ENCODE peak calls at places on chromosomes 11 and 22, in ten cellular contexts. N is ureter; U is stimulated activated CD4-positive, alpha-beta T cell treated with anti-CD3 and anti-CD28 coated beads, Interleukin-4, amount 100 ng/mL, for 1 hour; K is activated CD4-positive, CD25-positive, alpha-beta regulatory T cell; H is HEK293T; S is GDM1; C is activated CD4-positive, alpha-beta T cell treated with anti-CD3 and anti-CD28 coated beads for 48 hours; F is GM03348; M is HTR-8/SVneo; Z is activated T-cell treated with anti-CD3 and anti-CD28 coated beads for 1 hour. W is an unnamed sample.

GRCh38 chr11:100340416-100341323 is 346.4 kb upstream of the ARHGAP42 start:
- DNase-seq in N (no peak), U (no peak), K (no peak), H (no peak), S (no peak), C (no peak), F (no peak), M (no peak), Z (no peak), W (no peak)

GRCh38 chr11:66462911-66463310 is 3.8 kb upstream of the PELI3 start:
- DNase-seq in N (no peak), U (no peak), K (no peak), H (no peak), S (no peak), C (no peak), F (no peak), M (no peak), Z (no peak), W (no peak)

GRCh38 chr22:37182949-37183245 is 5.2 kb downstream of the C1QTNF6 start:
- DNase-seq in N (no peak), U (no peak), K (no peak), H (no peak), S (no peak), C (no peak), F (no peak), M (no peak), Z (no peak), W (no peak)

GRCh38 chr11:130761560-130762220 is 154.6 kb downstream of the SNX19 start:
- DNase-seq in N (no peak), U (no peak), K (no peak), H (no peak), S (no peak), C (no peak), F (peak; percentile 19), M (no peak), Z (no peak), W (no peak)

GRCh38 chr11:61332266-61332822 is 561 bp downstream of the DDB1 start:
- DNase-seq in N (no peak), U (no peak), K (no peak), H (peak; percentile 50), S (no peak), C (peak; percentile 31), F (peak; percentile 68), M (no peak), Z (no peak), W (peak; percentile 70)

GRCh38 chr11:113555071-113555739 is 80.0 kb upstream of the DRD2 start:
- DNase-seq in N (no peak), U (no peak), K (no peak), H (no peak), S (no peak), C (no peak), F (no peak), M (no peak), Z (no peak), W (peak; percentile 23)

GRCh38 chr11:75759832-75760231 is 8.7 kb upstream of the DGAT2 start:
- DNase-seq in N (no peak), U (no peak), K (no peak), H (no peak), S (no peak), C (no peak), F (no peak), M (no peak), Z (no peak), W (no peak)

GRCh38 chr11:72975778-72976520 is 161.7 kb downstream of the ATG16L2 start:
- DNase-seq in N (no peak), U (no peak), K (no peak), H (no peak), S (no peak), C (no peak), F (peak; percentile 74), M (peak; percentile 51), Z (no peak), W (no peak)

GRCh38 chr11:78205256-78205655 is 16.5 kb downstream of the USP35 start:
- DNase-seq in N (no peak), U (no peak), K (no peak), H (no peak), S (no peak), C (no peak), F (no peak), M (no peak), Z (no peak), W (no peak)

GRCh38 chr11:123590296-123590912 is 64.0 kb downstream of the SCN3B start:
- DNase-seq in N (no peak), U (no peak), K (no peak), H (no peak), S (no peak), C (no peak), F (peak; percentile 84), M (peak; percentile 24), Z (no peak), W (no peak)

GRCh38 chr11:44199298-44199697 is 103.8 kb downstream of the EXT2 start:
- DNase-seq in N (no peak), U (no peak), K (no peak), H (no peak), S (no peak), C (no peak), F (no peak), M (no peak), Z (no peak), W (no peak)

GRCh38 chr11:131749100-131749499 is 378.7 kb downstream of the NTM start:
- DNase-seq in N (no peak), U (no peak), K (no peak), H (no peak), S (no peak), C (no peak), F (peak; percentile 83), M (no peak), Z (no peak), W (no peak)

GRCh38 chr22:29336751-29337490 is 21.4 kb upstream of the RASL10A start:
- DNase-seq in N (no peak), U (no peak), K (no peak), H (no peak), S (no peak), C (no peak), F (no peak), M (no peak), Z (no peak), W (peak; percentile 75)

GRCh38 chr11:93653566-93653965 is 7.9 kb upstream of the CEP295 start:
- DNase-seq in N (no peak), U (no peak), K (no peak), H (no peak), S (no peak), C (no peak), F (no peak), M (no peak), Z (no peak), W (no peak)

GRCh38 chr22:45290410-45290936 is 5.7 kb downstream of the UPK3A start:
- DNase-seq in N (no peak), U (no peak), K (no peak), H (no peak), S (no peak), C (no peak), F (peak; percentile 46), M (peak; percentile 45), Z (no peak), W (peak; percentile 32)

GRCh38 chr11:65871811-65872548 is 620 bp downstream of the EFEMP2 start:
- DNase-seq in N (no peak), U (no peak), K (no peak), H (no peak), S (no peak), C (no peak), F (peak; percentile 55), M (no peak), Z (no peak), W (no peak)

GRCh38 chr11:77127969-77128691 is at the start of gene MYO7A:
- DNase-seq in N (no peak), U (no peak), K (no peak), H (no peak), S (no peak), C (no peak), F (peak; percentile 52), M (peak; percentile 52), Z (no peak), W (peak; percentile 21)

GRCh38 chr11:68012843-68013610 is 2.9 kb downstream of the ALDH3B1 start:
- DNase-seq in N (peak; percentile 75), U (no peak), K (no peak), H (no peak), S (no peak), C (no peak), F (peak; percentile 94), M (peak; percentile 97), Z (no peak), W (peak; percentile 94)

GRCh38 chr11:11380883-11381282 is 27.8 kb upstream of the CSNK2A3 start:
- DNase-seq in N (no peak), U (no peak), K (no peak), H (no peak), S (no peak), C (no peak), F (no peak), M (no peak), Z (no peak), W (no peak)

GRCh38 chr11:126083829-126084607 is 21.4 kb upstream of the CDON start:
- DNase-seq in N (no peak), U (peak; percentile 9), K (no peak), H (no peak), S (no peak), C (peak; percentile 35), F (no peak), M (no peak), Z (no peak), W (no peak)

GRCh38 chr11:1784761-1785650 is 21.3 kb upstream of the CTSD start:
- DNase-seq in N (no peak), U (no peak), K (no peak), H (no peak), S (no peak), C (no peak), F (no peak), M (no peak), Z (no peak), W (no peak)

GRCh38 chr11:29634744-29635143 is 382.1 kb downstream of the KCNA4 start:
- DNase-seq in N (no peak), U (no peak), K (no peak), H (no peak), S (no peak), C (no peak), F (no peak), M (no peak), Z (no peak), W (no peak)

GRCh38 chr22:45975266-45976161 is 1.4 kb downstream of the WNT7B start:
- DNase-seq in N (no peak), U (no peak), K (no peak), H (no peak), S (no peak), C (no peak), F (no peak), M (no peak), Z (no peak), W (peak; percentile 51)

GRCh38 chr22:36577019-36577418 is 48.1 kb upstream of the EIF3D start:
- DNase-seq in N (no peak), U (no peak), K (no peak), H (no peak), S (no peak), C (no peak), F (peak; percentile 92), M (peak; percentile 69), Z (no peak), W (peak; percentile 91)

GRCh38 chr11:11349870-11350325 is 3.2 kb downstream of the CSNK2A3 start:
- DNase-seq in N (no peak), U (no peak), K (no peak), H (no peak), S (no peak), C (no peak), F (peak; percentile 33), M (no peak), Z (no peak), W (no peak)

GRCh38 chr11:123235687-123236261 is 40.7 kb upstream of the CLMP start:
- DNase-seq in N (no peak), U (no peak), K (no peak), H (no peak), S (no peak), C (no peak), F (peak; percentile 55), M (no peak), Z (no peak), W (no peak)

GRCh38 chr11:23236846-23237550 is 376.7 kb upstream of the CCDC179 start:
- DNase-seq in N (no peak), U (no peak), K (no peak), H (no peak), S (no peak), C (no peak), F (peak; percentile 4), M (no peak), Z (no peak), W (peak; percentile 35)

GRCh38 chr11:69588270-69588669 is 52.7 kb upstream of the CCND1 start:
- DNase-seq in N (no peak), U (no peak), K (no peak), H (no peak), S (no peak), C (no peak), F (peak; percentile 78), M (peak; percentile 62), Z (no peak), W (peak; percentile 33)

W was measured in trophoblast cell.